ENCODE peak calls at places on chromosomes 3 and 15, in ten cellular contexts. V, J, Z, B, Y, X, K, W, A and O are unnamed samples.

GRCh38 chr3:86993704-86994103 is 2.8 kb upstream of the VGLL3 start:
- DNase-seq in K (no peak), B (no peak), J (no peak), Y (no peak), X (peak; percentile 13), Z (peak; percentile 67), V (no peak), W (no peak), A (no peak), O (no peak)

GRCh38 chr3:18441521-18441920 is 16.4 kb upstream of the SATB1 start:
- DNase-seq in J (no peak), V (no peak), B (no peak), Z (no peak), W (no peak), Y (no peak), K (no peak), X (no peak), A (no peak), O (no peak)

GRCh38 chr3:140708815-140709214 is 31.0 kb downstream of the TRIM42 start:
- DNase-seq in W (no peak), J (peak; percentile 65), V (no peak), X (no peak), A (no peak), Y (no peak), K (no peak), Z (no peak), B (no peak), O (no peak)

GRCh38 chr3:167575000-167575399 is 78.7 kb downstream of the WDR49 start:
- DNase-seq in B (no peak), W (no peak), X (no peak), A (no peak), K (no peak), V (no peak), Y (no peak), Z (no peak), J (no peak), O (no peak)

GRCh38 chr3:194139977-194140351 is 4.0 kb downstream of the HES1 start:
- DNase-seq in J (no peak), B (no peak), X (no peak), Z (peak; percentile 14), A (no peak), W (no peak), Y (no peak), V (no peak), K (no peak), O (no peak)

GRCh38 chr3:149224736-149225594 is 3.3 kb upstream of the CP start:
- DNase-seq in Z (peak; percentile 92), K (no peak), V (no peak), X (peak; percentile 89), B (peak; percentile 29), J (no peak), A (peak; percentile 92), W (no peak), Y (peak; percentile 51), O (peak; percentile 66)

GRCh38 chr3:125381743-125382142 is 6.6 kb upstream of the ZNF148 start:
- DNase-seq in X (peak; percentile 19), J (no peak), K (no peak), Y (no peak), Z (peak; percentile 81), W (no peak), B (no peak), A (peak; percentile 43), V (no peak), O (no peak)

GRCh38 chr15:72285927-72286516 is 13.7 kb upstream of the PARP6 start:
- DNase-seq in V (no peak), Z (peak; percentile 14), X (peak; percentile 40), J (no peak), Y (peak; percentile 83), A (no peak), W (no peak), K (peak; percentile 48), B (peak; percentile 67), O (peak; percentile 75)

GRCh38 chr15:35439291-35439690 is 106.7 kb downstream of the DPH6 start:
- DNase-seq in W (no peak), Y (no peak), Z (peak; percentile 88), A (no peak), J (no peak), V (no peak), B (no peak), X (no peak), K (no peak), O (no peak)

GRCh38 chr3:90184861-90185260 is 1077.4 kb downstream of the EPHA3 start:
- DNase-seq in J (no peak), Y (no peak), K (no peak), B (no peak), V (no peak), A (no peak), Z (peak; percentile 8), X (no peak), W (no peak), O (no peak)

GRCh38 chr3:144586382-144586781 is 614.8 kb downstream of the DIPK2A start:
- DNase-seq in X (peak; percentile 44), K (no peak), W (no peak), V (no peak), B (no peak), J (no peak), Y (no peak), A (no peak), Z (peak; percentile 66), O (no peak)

GRCh38 chr3:127209840-127210653 is 17.1 kb downstream of the PRR23E start:
- DNase-seq in K (no peak), Y (no peak), A (no peak), Z (no peak), X (no peak), W (no peak), B (no peak), V (no peak), J (no peak), O (no peak)

GRCh38 chr3:158100681-158101080 is 5.5 kb downstream of the SHOX2 start:
- DNase-seq in B (no peak), V (no peak), W (no peak), K (no peak), A (no peak), Y (no peak), X (no peak), J (no peak), Z (no peak), O (no peak)

GRCh38 chr3:138712086-138712485 is 103.5 kb downstream of the FAIM start:
- DNase-seq in J (no peak), A (no peak), W (no peak), K (no peak), V (no peak), Y (no peak), Z (no peak), B (no peak), X (peak; percentile 68), O (no peak)

GRCh38 chr3:138717348-138717747 is 108.8 kb downstream of the FAIM start:
- DNase-seq in W (no peak), Y (no peak), J (no peak), X (no peak), K (no peak), B (no peak), A (peak; percentile 37), Z (no peak), V (no peak), O (no peak)
- H3K4me1 ChIP-seq in W (no peaks in the 10 kb centered on the region), Y (no peaks in the 10 kb centered on the region), J (no peaks in the 10 kb centered on the region), X (no peaks in the 10 kb centered on the region), K (no peaks in the 10 kb centered on the region), B (no peaks in the 10 kb centered on the region), A (peaks cover 5% of the 10 kb centered on the region), Z (no peaks in the 10 kb centered on the region), V (no peaks in the 10 kb centered on the region), O (no peaks in the 10 kb centered on the region)

GRCh38 chr3:186614597-186615483 is 2.0 kb downstream of the AHSG start:
- DNase-seq in W (peak; percentile 59), B (peak; percentile 80), Y (peak; percentile 76), A (peak; percentile 36), J (peak; percentile 70), Z (peak; percentile 66), V (peak; percentile 54), K (peak; percentile 82), X (peak; percentile 78), O (peak; percentile 92)
- TF ChIP-seq POLR2A in W (no peak), B (no peak), Y (no peak), A (no peak), J (no peak), Z (no peak), V (no peak), K (no peak), X (no peak), O (no peak)

GRCh38 chr3:184688872-184689271 is 23.0 kb downstream of the MAGEF1 start:
- DNase-seq in W (no peak), K (no peak), A (no peak), Y (no peak), B (no peak), Z (no peak), J (no peak), V (no peak), X (no peak), O (no peak)

GRCh38 chr3:184693011-184693975 is 18.6 kb downstream of the MAGEF1 start:
- DNase-seq in Z (no peak), K (no peak), B (no peak), V (no peak), X (peak; percentile 39), W (no peak), J (no peak), A (no peak), Y (no peak), O (no peak)

GRCh38 chr3:184694266-184694665 is 17.6 kb downstream of the MAGEF1 start:
- DNase-seq in Y (no peak), A (no peak), Z (no peak), V (no peak), J (no peak), X (no peak), B (no peak), K (no peak), W (no peak), O (no peak)

GRCh38 chr3:184690236-184690883 is 21.5 kb downstream of the MAGEF1 start:
- DNase-seq in V (no peak), J (no peak), K (no peak), X (no peak), Z (no peak), Y (no peak), B (no peak), A (no peak), W (no peak), O (no peak)

DNA sequence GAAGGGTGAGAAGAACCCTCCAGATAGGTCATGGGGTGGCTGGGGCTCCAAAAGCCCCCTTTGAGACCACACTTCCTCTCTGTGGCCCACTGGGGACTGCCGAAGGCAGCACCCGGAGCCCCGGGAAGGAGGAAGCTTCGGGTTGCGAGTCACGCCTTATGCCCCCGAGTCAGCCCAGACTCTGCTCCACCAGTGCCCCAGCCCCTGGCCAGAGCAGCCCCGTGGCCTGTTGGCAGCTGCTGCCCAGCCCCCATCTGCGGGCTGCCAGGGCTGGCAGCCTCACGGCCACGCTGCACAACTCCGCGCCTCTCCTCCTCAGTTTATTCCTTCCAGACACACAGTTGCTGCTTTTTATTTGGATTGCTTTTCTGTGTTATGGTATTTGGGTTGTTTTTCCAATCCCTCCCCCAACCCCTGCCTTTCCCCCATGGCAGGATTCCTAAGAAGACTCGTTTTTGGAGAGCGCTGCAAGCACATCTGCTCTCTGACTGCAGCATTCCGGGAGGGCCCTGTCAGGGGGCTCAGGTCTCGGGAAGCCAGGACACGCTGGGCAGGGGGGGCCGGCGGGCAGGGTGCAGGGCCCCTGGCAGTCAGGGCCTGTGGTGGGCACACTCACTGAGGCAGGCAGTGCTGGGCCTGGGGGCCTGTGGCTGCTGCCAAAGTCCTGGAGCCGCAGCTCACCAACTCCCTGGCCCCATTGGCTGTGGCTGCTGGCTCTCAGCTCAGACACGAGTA is 20.3 kb downstream of the MAGEF1 start:
- DNase-seq in X (no peak), Z (peak; percentile 44), B (no peak), Y (no peak), W (peak; percentile 52), J (peak; percentile 48), A (no peak), K (no peak), V (no peak), O (no peak)
- H3K27ac ChIP-seq in X (no peak overlapping the region), Z (peak overlapping the region; percentile 24), B (no peak overlapping the region), Y (no peak overlapping the region), W (peak overlapping the region; percentile 77), J (peak overlapping the region; percentile 80), A (no peak overlapping the region), K (peak overlapping the region; percentile 56), V (peak overlapping the region; percentile 65), O (no peak overlapping the region)

GRCh38 chr3:187998611-187999010 is 155.3 kb upstream of the LPP start:
- DNase-seq in W (no peak), Z (no peak), V (no peak), Y (no peak), K (no peak), B (no peak), A (no peak), X (no peak), J (no peak), O (no peak)
- H3K4me1 ChIP-seq in W (no peaks in the 10 kb centered on the region), Z (peaks cover 3% of the 10 kb centered on the region), V (no peaks in the 10 kb centered on the region), Y (peaks cover 45% of the 10 kb centered on the region), K (peaks cover 30% of the 10 kb centered on the region), B (peaks cover 42% of the 10 kb centered on the region), A (no peaks in the 10 kb centered on the region), X (peaks cover 7% of the 10 kb centered on the region), J (no peaks in the 10 kb centered on the region), O (no peaks in the 10 kb centered on the region)